ENCODE peak calls at places on chromosomes 12 and 14, in five cellular contexts. One of them, this sample, is unnamed.

GRCh38 chr14:75927564-75928087 is 54.2 kb downstream of the TGFB3 start:
- DNase-seq in endothelial cell of umbilical vein: no peak
- DNase-seq in dorsolateral prefrontal cortex: no peak
- DNase-seq in prostate gland: no peak
- DNase-seq in AG08395: no peak
- DNase-seq in this sample: no peak

GRCh38 chr12:39878753-39879152 is 227.1 kb downstream of the SLC2A13 start:
- DNase-seq in endothelial cell of umbilical vein: no peak
- DNase-seq in dorsolateral prefrontal cortex: no peak
- DNase-seq in prostate gland: no peak
- DNase-seq in AG08395: no peak
- DNase-seq in this sample: no peak

GRCh38 chr12:105470601-105471000 is 140.1 kb downstream of the C12orf75 start:
- DNase-seq in endothelial cell of umbilical vein: peak
- DNase-seq in dorsolateral prefrontal cortex: no peak
- DNase-seq in prostate gland: no peak
- DNase-seq in AG08395: no peak
- DNase-seq in this sample: no peak

GRCh38 chr12:25074113-25074512 is 120.8 kb downstream of the DNAI7 start:
- DNase-seq in endothelial cell of umbilical vein: no peak
- DNase-seq in dorsolateral prefrontal cortex: no peak
- DNase-seq in prostate gland: no peak
- DNase-seq in AG08395: no peak
- DNase-seq in this sample: no peak

GRCh38 chr14:20434701-20435453 is 1.1 kb downstream of the KLHL33 start:
- DNase-seq in endothelial cell of umbilical vein: peak
- DNase-seq in dorsolateral prefrontal cortex: peak
- DNase-seq in prostate gland: no peak
- DNase-seq in AG08395: no peak
- DNase-seq in this sample: peak

GRCh38 chr12:9730591-9730990 is 2.3 kb downstream of the CLECL1 start:
- DNase-seq in endothelial cell of umbilical vein: no peak
- DNase-seq in dorsolateral prefrontal cortex: no peak
- DNase-seq in prostate gland: no peak
- DNase-seq in AG08395: no peak
- DNase-seq in this sample: no peak

GRCh38 chr14:70052990-70053389 is 135.8 kb downstream of the SLC8A3 start:
- DNase-seq in endothelial cell of umbilical vein: peak
- DNase-seq in dorsolateral prefrontal cortex: no peak
- DNase-seq in prostate gland: no peak
- DNase-seq in AG08395: no peak
- DNase-seq in this sample: no peak

GRCh38 chr12:11716794-11717532 is 67.5 kb downstream of the ETV6 start:
- DNase-seq in endothelial cell of umbilical vein: peak
- DNase-seq in dorsolateral prefrontal cortex: no peak
- DNase-seq in prostate gland: no peak
- DNase-seq in AG08395: no peak
- DNase-seq in this sample: no peak

GRCh38 chr12:40105515-40106201 is at the start of gene SLC2A13:
- DNase-seq in endothelial cell of umbilical vein: peak
- DNase-seq in dorsolateral prefrontal cortex: peak
- DNase-seq in prostate gland: peak
- DNase-seq in AG08395: peak
- DNase-seq in this sample: no peak

GRCh38 chr12:111775205-111776193 is 8.8 kb downstream of the ALDH2 start:
- DNase-seq in endothelial cell of umbilical vein: peak
- DNase-seq in dorsolateral prefrontal cortex: no peak
- DNase-seq in prostate gland: peak
- DNase-seq in AG08395: no peak
- DNase-seq in this sample: no peak

GRCh38 chr12:105279460-105280056 is 43.6 kb upstream of the APPL2 start:
- DNase-seq in endothelial cell of umbilical vein: peak
- DNase-seq in dorsolateral prefrontal cortex: no peak
- DNase-seq in prostate gland: no peak
- DNase-seq in AG08395: no peak
- DNase-seq in this sample: no peak

GRCh38 chr12:16359512-16360491 is 12.4 kb downstream of the MGST1 start:
- DNase-seq in endothelial cell of umbilical vein: peak
- DNase-seq in dorsolateral prefrontal cortex: no peak
- DNase-seq in prostate gland: peak
- DNase-seq in AG08395: peak
- DNase-seq in this sample: no peak

GRCh38 chr12:81141220-81141619 is 63.3 kb downstream of the ACSS3 start:
- DNase-seq in endothelial cell of umbilical vein: no peak
- DNase-seq in dorsolateral prefrontal cortex: no peak
- DNase-seq in prostate gland: no peak
- DNase-seq in AG08395: no peak
- DNase-seq in this sample: no peak

GRCh38 chr12:3510597-3510996 is 19.6 kb downstream of the PRMT8 start:
- DNase-seq in endothelial cell of umbilical vein: no peak
- DNase-seq in dorsolateral prefrontal cortex: no peak
- DNase-seq in prostate gland: no peak
- DNase-seq in AG08395: no peak
- DNase-seq in this sample: no peak

GRCh38 chr14:68781161-68782021 is 11.5 kb downstream of the ZFP36L1 start:
- DNase-seq in endothelial cell of umbilical vein: no peak
- DNase-seq in dorsolateral prefrontal cortex: no peak
- DNase-seq in prostate gland: no peak
- DNase-seq in AG08395: no peak
- DNase-seq in this sample: no peak

GRCh38 chr12:177336-177979 is 36.5 kb downstream of the SLC6A12 start:
- DNase-seq in endothelial cell of umbilical vein: no peak
- DNase-seq in dorsolateral prefrontal cortex: no peak
- DNase-seq in prostate gland: no peak
- DNase-seq in AG08395: no peak
- DNase-seq in this sample: no peak

This sample was measured in thoracic aorta.